ENCODE peak calls at places on chromosomes 4 and X, in ten cellular contexts. B is prostate gland, K is stomach, R is suprapubic skin, H is GM23338, E is HCT116, T is upper lobe of left lung, J is HepG2, C is Panc1, I is endothelial cell of umbilical vein. Y is an unnamed sample.

GRCh38 chr4:176002007-176002623 is 63.5 kb upstream of the WDR17 start:
- DNase-seq in B (no peak), K (peak), R (peak), H (peak), E (peak), T (peak), J (no peak), C (no peak), I (peak), Y (peak)

GRCh38 chrX:109077788-109078187 is 341.4 kb upstream of the IRS4 start:
- DNase-seq in B (no peak), K (no peak), R (no peak), H (no peak), E (no peak), T (no peak), J (no peak), C (no peak), I (no peak), Y (no peak)

GRCh38 chr4:3874525-3875110 is 108.4 kb downstream of the ADRA2C start:
- DNase-seq in B (no peak), K (no peak), R (no peak), H (no peak), E (no peak), T (peak), J (no peak), C (no peak), I (no peak), Y (no peak)

GRCh38 chrX:64428371-64428770 is 33.1 kb upstream of the MTMR8 start:
- DNase-seq in B (no peak), K (no peak), R (no peak), H (peak), E (no peak), T (no peak), J (no peak), C (no peak), I (no peak), Y (no peak)

GRCh38 chr4:76689079-76689817 is 208.7 kb downstream of the SOWAHB start:
- DNase-seq in B (peak), K (peak), R (no peak), H (peak), E (peak), T (peak), J (no peak), C (no peak), I (peak), Y (no peak)

GRCh38 chrX:45505214-45505613 is 304.5 kb upstream of the DIPK2B start:
- DNase-seq in B (no peak), K (no peak), R (no peak), H (no peak), E (no peak), T (no peak), J (no peak), C (no peak), I (peak), Y (no peak)

GRCh38 chr4:43709443-43709842 is 739.2 kb downstream of the KCTD8 start:
- DNase-seq in B (no peak), K (no peak), R (no peak), H (no peak), E (no peak), T (no peak), J (no peak), C (no peak), I (no peak), Y (no peak)

GRCh38 chr4:84995386-84995785 is 28.9 kb upstream of the WDFY3 start:
- DNase-seq in B (no peak), K (no peak), R (no peak), H (no peak), E (no peak), T (no peak), J (no peak), C (no peak), I (no peak), Y (no peak)

GRCh38 chrX:56089376-56089775 is 142.8 kb upstream of the KLF8 start:
- DNase-seq in B (no peak), K (no peak), R (no peak), H (no peak), E (no peak), T (no peak), J (no peak), C (no peak), I (no peak), Y (no peak)

GRCh38 chr4:142549726-142550463 is 296.2 kb downstream of the INPP4B start:
- DNase-seq in B (no peak), K (no peak), R (no peak), H (no peak), E (peak), T (no peak), J (no peak), C (no peak), I (peak), Y (no peak)

GRCh38 chr4:35151816-35152572 is 1092.3 kb downstream of the ARAP2 start:
- DNase-seq in B (no peak), K (no peak), R (no peak), H (peak), E (peak), T (no peak), J (peak), C (no peak), I (no peak), Y (no peak)

GRCh38 chrX:132751043-132751690 is 207.3 kb downstream of the HS6ST2 start:
- DNase-seq in B (no peak), K (no peak), R (no peak), H (peak), E (no peak), T (no peak), J (no peak), C (no peak), I (no peak), Y (no peak)

GRCh38 chr4:92305148-92305877 is 1.5 kb downstream of the GRID2 start:
- DNase-seq in B (peak), K (peak), R (no peak), H (peak), E (peak), T (peak), J (no peak), C (no peak), I (peak), Y (peak)

GRCh38 chrX:118756111-118756510 is 28.7 kb downstream of the IL13RA1 start:
- DNase-seq in B (no peak), K (no peak), R (no peak), H (no peak), E (no peak), T (no peak), J (no peak), C (no peak), I (no peak), Y (peak)

GRCh38 chr4:153393397-153393796 is 48.9 kb downstream of the MND1 start:
- DNase-seq in B (no peak), K (no peak), R (no peak), H (no peak), E (no peak), T (peak), J (no peak), C (no peak), I (no peak), Y (no peak)

GRCh38 chr4:147362868-147363440 is 117.9 kb upstream of the EDNRA start:
- DNase-seq in B (no peak), K (peak), R (no peak), H (no peak), E (no peak), T (peak), J (no peak), C (no peak), I (no peak), Y (no peak)

GRCh38 chrX:23844502-23845138 is 61.6 kb downstream of the SAT1 start:
- DNase-seq in B (no peak), K (peak), R (no peak), H (no peak), E (no peak), T (peak), J (peak), C (no peak), I (peak), Y (peak)

GRCh38 chrX:7542566-7542965 is 300.4 kb upstream of the VCX start:
- DNase-seq in B (no peak), K (no peak), R (no peak), H (no peak), E (no peak), T (no peak), J (no peak), C (no peak), I (no peak), Y (no peak)

GRCh38 chrX:28591542-28591941 is 4.3 kb downstream of the IL1RAPL1 start:
- DNase-seq in B (no peak), K (no peak), R (no peak), H (no peak), E (peak), T (no peak), J (no peak), C (no peak), I (peak), Y (no peak)

GRCh38 chr4:81923140-81923539 is 450.7 kb downstream of the HNRNPD start:
- DNase-seq in B (no peak), K (no peak), R (no peak), H (no peak), E (no peak), T (no peak), J (no peak), C (no peak), I (no peak), Y (no peak)

GRCh38 chrX:9604111-9604907 is 139.5 kb downstream of the TBL1X start:
- DNase-seq in B (no peak), K (no peak), R (no peak), H (no peak), E (no peak), T (no peak), J (no peak), C (no peak), I (no peak), Y (no peak)

GRCh38 chr4:89022426-89023128 is 34.4 kb downstream of the FAM13A start:
- DNase-seq in B (no peak), K (no peak), R (no peak), H (no peak), E (no peak), T (no peak), J (no peak), C (no peak), I (no peak), Y (no peak)

GRCh38 chrX:34768290-34768689 is 111.2 kb upstream of the TMEM47 start:
- DNase-seq in B (no peak), K (no peak), R (no peak), H (no peak), E (no peak), T (no peak), J (no peak), C (no peak), I (no peak), Y (no peak)

GRCh38 chr4:56128231-56128630 is 179.5 kb downstream of the CEP135 start:
- DNase-seq in B (no peak), K (no peak), R (no peak), H (no peak), E (no peak), T (no peak), J (no peak), C (no peak), I (peak), Y (no peak)

DNA sequence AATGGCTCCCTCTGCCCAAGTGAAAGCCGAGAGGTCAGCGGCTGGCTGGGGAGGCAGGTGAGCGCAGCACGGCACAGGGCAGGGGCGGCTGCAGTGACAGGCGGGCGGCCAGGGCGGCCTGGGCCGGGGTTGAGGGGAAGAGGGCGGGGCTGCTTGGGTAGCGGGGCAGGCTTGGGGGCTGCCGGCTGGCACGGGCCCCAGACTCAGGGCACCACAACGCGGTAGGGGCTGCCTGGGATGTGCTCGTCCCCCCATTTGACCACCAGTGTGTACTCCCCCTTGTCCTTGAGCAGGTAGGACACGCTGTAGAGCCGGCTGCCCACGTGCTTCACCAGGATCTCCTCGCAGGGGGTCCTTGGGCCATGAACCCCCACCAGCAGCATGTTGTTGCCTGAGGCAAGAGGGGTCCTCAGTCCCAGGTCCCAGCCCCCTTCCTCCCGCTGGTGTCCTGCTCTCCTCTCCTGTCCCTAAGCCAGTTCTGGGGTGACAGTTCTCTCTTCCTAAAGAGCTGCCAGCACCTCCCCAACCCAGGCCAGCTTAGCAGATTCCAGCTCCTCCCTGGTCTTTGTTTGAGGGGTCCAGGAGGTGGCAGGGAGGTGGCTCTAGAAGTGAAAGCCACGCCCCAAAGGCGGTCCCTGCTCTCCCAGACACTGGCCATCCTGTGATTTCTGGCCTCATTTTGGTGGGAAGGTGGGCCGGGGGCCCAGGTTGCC is 25.6 kb downstream of the FLNA start:
- DNase-seq in B (no peak), K (no peak), R (peak), H (no peak), E (no peak), T (no peak), J (no peak), C (no peak), I (no peak), Y (no peak)
- TF ChIP-seq POLR2AphosphoS5 in B (no peak), K (no peak), R (no peak), H (no peak), E (no peak), T (no peak), J (no peak), C (no peak), I (no peak), Y (peak)

DNA sequence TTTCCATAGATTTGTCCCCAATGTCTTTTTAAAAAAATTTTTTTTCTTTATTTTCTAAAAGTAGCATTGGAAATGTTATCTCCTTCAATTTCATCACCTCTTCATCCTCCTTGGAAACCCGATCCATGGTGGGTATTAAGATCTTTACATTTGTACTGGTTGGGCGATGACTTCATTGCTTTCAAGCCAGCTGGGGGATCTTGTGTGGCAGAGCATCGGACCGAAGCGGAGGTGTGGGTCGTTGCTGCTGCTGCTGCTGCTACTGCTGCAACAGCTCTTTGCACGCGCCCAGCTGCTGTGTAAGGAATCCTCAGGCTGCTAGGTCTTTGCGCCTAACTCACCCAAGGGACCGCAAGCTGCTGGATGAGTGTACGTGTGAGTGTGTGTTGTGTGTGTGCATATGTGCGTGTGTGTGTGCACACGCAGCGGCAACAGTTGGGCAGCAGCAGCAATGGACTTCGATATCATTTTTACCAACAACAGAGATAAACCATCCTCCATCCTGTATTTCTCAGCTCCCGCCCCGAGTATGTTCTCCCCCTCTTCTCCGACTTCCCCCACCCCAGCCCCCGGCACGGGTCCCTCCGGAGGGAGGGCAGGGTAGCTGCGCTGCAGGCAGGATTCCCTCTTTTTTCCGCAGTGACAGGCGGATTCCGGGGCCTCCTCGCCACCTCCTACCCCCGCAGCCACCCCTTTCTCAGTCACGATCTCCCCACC is 768 bp upstream of the CDKL5 start:
- DNase-seq in B (no peak), K (no peak), R (no peak), H (peak), E (no peak), T (peak), J (no peak), C (no peak), I (peak), Y (no peak)
- TF ChIP-seq POLR2AphosphoS5 in B (no peak), K (no peak), R (no peak), H (no peak), E (no peak), T (no peak), J (no peak), C (no peak), I (no peak), Y (no peak)

GRCh38 chr4:784401-785331 is 41.3 kb downstream of the CPLX1 start:
- DNase-seq in B (no peak), K (no peak), R (peak), H (no peak), E (no peak), T (no peak), J (no peak), C (no peak), I (no peak), Y (no peak)

GRCh38 chr4:780730-781492 is 45.0 kb downstream of the CPLX1 start:
- DNase-seq in B (no peak), K (no peak), R (peak), H (no peak), E (no peak), T (no peak), J (no peak), C (no peak), I (peak), Y (no peak)

GRCh38 chr4:779555-779954 is 46.4 kb downstream of the CPLX1 start:
- DNase-seq in B (no peak), K (no peak), R (no peak), H (no peak), E (no peak), T (no peak), J (no peak), C (no peak), I (no peak), Y (no peak)

GRCh38 chr4:783133-783541 is 42.8 kb downstream of the CPLX1 start:
- DNase-seq in B (no peak), K (no peak), R (peak), H (no peak), E (no peak), T (no peak), J (no peak), C (no peak), I (no peak), Y (no peak)

GRCh38 chr4:781493-782216 is 44.3 kb downstream of the CPLX1 start:
- DNase-seq in B (peak), K (peak), R (peak), H (peak), E (peak), T (peak), J (peak), C (peak), I (peak), Y (peak)
- TF ChIP-seq POLR2AphosphoS5 in B (peak), K (peak), R (peak), H (peak), E (peak), T (peak), J (peak), C (peak), I (peak), Y (peak)

GRCh38 chrX:66012094-66012534 is 27.8 kb downstream of the VSIG4 start:
- DNase-seq in B (no peak), K (peak), R (no peak), H (no peak), E (no peak), T (peak), J (no peak), C (no peak), I (no peak), Y (peak)

GRCh38 chrX:66007851-66008250 is 32.0 kb downstream of the VSIG4 start:
- DNase-seq in B (no peak), K (no peak), R (no peak), H (no peak), E (no peak), T (no peak), J (no peak), C (no peak), I (no peak), Y (no peak)

GRCh38 chrX:66005832-66006449 is 33.9 kb downstream of the VSIG4 start:
- DNase-seq in B (no peak), K (no peak), R (no peak), H (no peak), E (no peak), T (no peak), J (no peak), C (no peak), I (no peak), Y (no peak)

GRCh38 chrX:66008403-66008970 is 31.4 kb downstream of the VSIG4 start:
- DNase-seq in B (no peak), K (no peak), R (no peak), H (no peak), E (no peak), T (no peak), J (no peak), C (no peak), I (no peak), Y (no peak)

GRCh38 chrX:66009231-66009845 is 30.5 kb downstream of the VSIG4 start:
- DNase-seq in B (no peak), K (no peak), R (no peak), H (no peak), E (no peak), T (no peak), J (no peak), C (no peak), I (no peak), Y (no peak)
- TF ChIP-seq POLR2AphosphoS5 in B (no peak), K (no peak), R (no peak), H (no peak), E (no peak), T (no peak), J (no peak), C (no peak), I (no peak), Y (no peak)

GRCh38 chr4:185654965-185655554 is 119.8 kb upstream of the PDLIM3 start:
- DNase-seq in B (no peak), K (no peak), R (no peak), H (no peak), E (no peak), T (no peak), J (no peak), C (no peak), I (no peak), Y (no peak)

GRCh38 chr4:185656467-185656890 is 121.2 kb upstream of the PDLIM3 start:
- DNase-seq in B (peak), K (peak), R (no peak), H (peak), E (no peak), T (peak), J (no peak), C (no peak), I (peak), Y (no peak)

GRCh38 chr4:185654311-185654710 is 119.0 kb upstream of the PDLIM3 start:
- DNase-seq in B (no peak), K (no peak), R (no peak), H (no peak), E (no peak), T (no peak), J (no peak), C (no peak), I (no peak), Y (no peak)

GRCh38 chr4:185657699-185658098 is 122.4 kb upstream of the PDLIM3 start:
- DNase-seq in B (no peak), K (no peak), R (no peak), H (no peak), E (no peak), T (no peak), J (no peak), C (no peak), I (peak), Y (no peak)

DNA sequence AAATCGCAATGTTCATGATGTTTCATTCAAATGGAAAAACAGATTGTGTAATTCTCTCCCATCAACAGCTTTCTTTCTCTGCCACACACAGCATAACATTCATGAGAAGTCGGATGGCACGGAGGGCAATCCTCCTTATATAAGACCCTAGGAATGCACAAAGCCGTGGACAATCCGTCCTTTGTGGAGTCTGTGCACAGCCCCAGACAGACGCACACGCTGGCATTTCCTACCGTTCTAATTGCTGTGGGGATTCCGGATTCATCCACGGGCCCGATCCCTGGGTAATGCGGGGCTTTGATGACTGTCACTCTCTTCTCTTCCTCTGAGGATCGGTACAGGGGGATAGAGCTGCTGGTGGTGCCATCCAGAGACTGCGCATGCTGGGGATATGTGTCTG is 121.9 kb upstream of the PDLIM3 start:
- DNase-seq in B (no peak), K (no peak), R (no peak), H (no peak), E (no peak), T (no peak), J (no peak), C (no peak), I (no peak), Y (no peak)
- TF ChIP-seq POLR2AphosphoS5 in B (no peak), K (no peak), R (no peak), H (no peak), E (no peak), T (no peak), J (no peak), C (no peak), I (no peak), Y (no peak)

DNA sequence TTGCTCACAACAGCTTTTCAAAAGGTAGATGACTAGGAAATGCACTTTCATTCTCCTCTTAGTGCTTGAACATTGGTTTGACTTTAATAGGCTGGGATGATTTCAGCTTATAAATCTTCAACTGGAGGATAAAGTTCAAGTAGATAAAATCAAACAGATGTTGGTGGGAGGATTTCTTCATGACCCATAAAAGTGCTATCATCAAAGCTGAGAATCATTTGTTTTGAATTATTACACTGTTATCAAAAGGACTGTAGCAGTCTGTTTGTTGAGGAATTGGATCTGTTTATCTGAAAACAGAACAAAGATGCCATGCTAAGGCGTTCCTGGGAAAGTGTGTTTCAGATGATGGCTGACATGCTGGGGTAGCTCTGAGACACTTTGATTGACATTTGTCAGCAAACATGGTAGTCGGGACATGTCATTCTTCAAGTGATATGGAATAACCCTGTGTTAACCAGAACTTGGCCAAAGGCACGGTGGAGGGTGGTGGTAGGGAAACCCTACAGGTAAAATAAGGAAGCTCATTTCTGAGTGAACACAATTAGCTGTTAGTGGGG is 304.0 kb upstream of the PITX2 start:
- DNase-seq in B (no peak), K (no peak), R (no peak), H (no peak), E (no peak), T (no peak), J (no peak), C (no peak), I (no peak), Y (no peak)
- TF ChIP-seq POLR2AphosphoS5 in B (no peak), K (no peak), R (no peak), H (no peak), E (no peak), T (no peak), J (no peak), C (no peak), I (no peak), Y (no peak)

Y was measured in HL-60.